ENCODE peak calls at places on chromosomes 3 and 15, in seven cellular contexts. Q, I, N, T, V, Z and P are unnamed samples.

GRCh38 chr15:51134416-51135199 is 39.9 kb upstream of the TNFAIP8L3 start:
- DNase-seq in T (no peak), Q (no peak), I (no peak), V (no peak), Z (no peak), N (no peak), P (no peak)

GRCh38 chr3:67083277-67083676 is 85.2 kb downstream of the KBTBD8 start:
- DNase-seq in Z (no peak), N (no peak), T (no peak), I (peak), Q (no peak), V (no peak), P (no peak)

GRCh38 chr3:50444213-50444612 is 59.2 kb downstream of the CACNA2D2 start:
- DNase-seq in T (no peak), V (no peak), N (no peak), Q (no peak), I (no peak), Z (no peak), P (no peak)

GRCh38 chr3:197750863-197751737 is 1.4 kb downstream of the FYTTD1 start:
- DNase-seq in Z (no peak), V (peak), Q (peak), I (peak), T (peak), N (peak), P (peak)

GRCh38 chr15:45276851-45277250 is 24.8 kb downstream of the SLC28A2 start:
- DNase-seq in Z (no peak), N (peak), V (peak), T (no peak), I (peak), Q (no peak), P (peak)

GRCh38 chr3:50661321-50661837 is 13.3 kb upstream of the DOCK3 start:
- DNase-seq in I (no peak), Z (no peak), T (peak), N (no peak), V (no peak), Q (no peak), P (no peak)

GRCh38 chr15:41849861-41850260 is 11.2 kb downstream of the PLA2G4B start:
- DNase-seq in Z (no peak), I (no peak), V (no peak), Q (no peak), N (no peak), T (peak), P (no peak)

GRCh38 chr3:61899700-61900462 is 338.5 kb downstream of the PTPRG start:
- DNase-seq in N (peak), Z (no peak), Q (no peak), T (no peak), V (no peak), I (no peak), P (no peak)